ENCODE peak calls at places on chromosomes 11 and 22, in nine cellular contexts. One of them, this sample, is unnamed.

GRCh38 chr11:72058416-72059034 is 21.8 kb downstream of the NUMA1 start:
- DNase-seq in activated T-cell treated with anti-CD3 and anti-CD28 coated beads for 1 hour: no peak
- DNase-seq in germinal center: no peak
- DNase-seq in RWPE1: no peak
- DNase-seq in A549: no peak
- DNase-seq in amygdala: no peak
- DNase-seq in AG04450: peak
- DNase-seq in stimulated activated CD8-positive, alpha-beta memory T cell treated with anti-CD3 and anti-CD28 coated beads, Interleukin-4, amount 100 ng/mL, for 1 hour: no peak
- DNase-seq in M059J: no peak
- DNase-seq in this sample: no peak

GRCh38 chr11:47271961-47272661 is 2.2 kb downstream of the MADD start:
- DNase-seq in M059J: no peak
- DNase-seq in A549: no peak
- DNase-seq in germinal center: no peak
- DNase-seq in AG04450: no peak
- DNase-seq in RWPE1: no peak
- DNase-seq in amygdala: peak
- DNase-seq in activated T-cell treated with anti-CD3 and anti-CD28 coated beads for 1 hour: no peak
- DNase-seq in stimulated activated CD8-positive, alpha-beta memory T cell treated with anti-CD3 and anti-CD28 coated beads, Interleukin-4, amount 100 ng/mL, for 1 hour: no peak
- DNase-seq in this sample: peak

GRCh38 chr11:81422402-81422801 is 1311.3 kb downstream of the FAM181B start:
- DNase-seq in amygdala: no peak
- DNase-seq in RWPE1: no peak
- DNase-seq in germinal center: no peak
- DNase-seq in activated T-cell treated with anti-CD3 and anti-CD28 coated beads for 1 hour: no peak
- DNase-seq in A549: no peak
- DNase-seq in M059J: no peak
- DNase-seq in AG04450: no peak
- DNase-seq in stimulated activated CD8-positive, alpha-beta memory T cell treated with anti-CD3 and anti-CD28 coated beads, Interleukin-4, amount 100 ng/mL, for 1 hour: no peak
- DNase-seq in this sample: no peak

GRCh38 chr22:23753371-23753770 is 854 bp downstream of the VPREB3 start:
- DNase-seq in activated T-cell treated with anti-CD3 and anti-CD28 coated beads for 1 hour: no peak
- DNase-seq in A549: no peak
- DNase-seq in amygdala: no peak
- DNase-seq in germinal center: peak
- DNase-seq in AG04450: no peak
- DNase-seq in stimulated activated CD8-positive, alpha-beta memory T cell treated with anti-CD3 and anti-CD28 coated beads, Interleukin-4, amount 100 ng/mL, for 1 hour: no peak
- DNase-seq in M059J: no peak
- DNase-seq in RWPE1: no peak
- DNase-seq in this sample: no peak

GRCh38 chr22:21073023-21073422 is 27.3 kb downstream of the LRRC74B start:
- DNase-seq in M059J: no peak
- DNase-seq in germinal center: no peak
- DNase-seq in RWPE1: no peak
- DNase-seq in AG04450: no peak
- DNase-seq in A549: no peak
- DNase-seq in activated T-cell treated with anti-CD3 and anti-CD28 coated beads for 1 hour: no peak
- DNase-seq in amygdala: no peak
- DNase-seq in stimulated activated CD8-positive, alpha-beta memory T cell treated with anti-CD3 and anti-CD28 coated beads, Interleukin-4, amount 100 ng/mL, for 1 hour: no peak
- DNase-seq in this sample: no peak

GRCh38 chr22:41951898-41952474 is at the start of gene SMIM45:
- DNase-seq in stimulated activated CD8-positive, alpha-beta memory T cell treated with anti-CD3 and anti-CD28 coated beads, Interleukin-4, amount 100 ng/mL, for 1 hour: no peak
- DNase-seq in RWPE1: no peak
- DNase-seq in activated T-cell treated with anti-CD3 and anti-CD28 coated beads for 1 hour: no peak
- DNase-seq in M059J: no peak
- DNase-seq in amygdala: peak
- DNase-seq in AG04450: no peak
- DNase-seq in germinal center: peak
- DNase-seq in A549: no peak
- DNase-seq in this sample: no peak

GRCh38 chr22:35893698-35894097 is 134.9 kb downstream of the RBFOX2 start:
- DNase-seq in A549: no peak
- DNase-seq in M059J: no peak
- DNase-seq in stimulated activated CD8-positive, alpha-beta memory T cell treated with anti-CD3 and anti-CD28 coated beads, Interleukin-4, amount 100 ng/mL, for 1 hour: no peak
- DNase-seq in amygdala: no peak
- DNase-seq in activated T-cell treated with anti-CD3 and anti-CD28 coated beads for 1 hour: no peak
- DNase-seq in AG04450: no peak
- DNase-seq in RWPE1: no peak
- DNase-seq in germinal center: no peak
- DNase-seq in this sample: no peak

GRCh38 chr22:24322522-24322921 is 51.9 kb downstream of the SPECC1L start:
- DNase-seq in AG04450: no peak
- DNase-seq in A549: no peak
- DNase-seq in RWPE1: no peak
- DNase-seq in M059J: no peak
- DNase-seq in stimulated activated CD8-positive, alpha-beta memory T cell treated with anti-CD3 and anti-CD28 coated beads, Interleukin-4, amount 100 ng/mL, for 1 hour: no peak
- DNase-seq in amygdala: no peak
- DNase-seq in germinal center: no peak
- DNase-seq in activated T-cell treated with anti-CD3 and anti-CD28 coated beads for 1 hour: no peak
- DNase-seq in this sample: no peak

GRCh38 chr22:44450503-44450902 is 47.5 kb downstream of the RTL6 start:
- DNase-seq in A549: no peak
- DNase-seq in activated T-cell treated with anti-CD3 and anti-CD28 coated beads for 1 hour: no peak
- DNase-seq in amygdala: no peak
- DNase-seq in germinal center: no peak
- DNase-seq in stimulated activated CD8-positive, alpha-beta memory T cell treated with anti-CD3 and anti-CD28 coated beads, Interleukin-4, amount 100 ng/mL, for 1 hour: no peak
- DNase-seq in M059J: no peak
- DNase-seq in AG04450: no peak
- DNase-seq in RWPE1: no peak
- DNase-seq in this sample: no peak

GRCh38 chr11:93194673-93195291 is 3.0 kb downstream of the SLC36A4 start:
- DNase-seq in AG04450: no peak
- DNase-seq in RWPE1: no peak
- DNase-seq in amygdala: no peak
- DNase-seq in germinal center: no peak
- DNase-seq in M059J: no peak
- DNase-seq in activated T-cell treated with anti-CD3 and anti-CD28 coated beads for 1 hour: no peak
- DNase-seq in A549: no peak
- DNase-seq in stimulated activated CD8-positive, alpha-beta memory T cell treated with anti-CD3 and anti-CD28 coated beads, Interleukin-4, amount 100 ng/mL, for 1 hour: no peak
- DNase-seq in this sample: no peak